ENCODE peak calls at places on chromosomes 1 and 21, in five cellular contexts. E, K, C, O and A are unnamed samples.

GRCh38 chr1:31742462-31743212 is 21.5 kb downstream of the ADGRB2 start:
- DNase-seq in K (no peak), C (no peak), E (no peak), O (no peak), A (no peak)

GRCh38 chr1:178940022-178940765 is 69.3 kb upstream of the ANGPTL1 start:
- DNase-seq in C (no peak), K (peak), E (no peak), O (no peak), A (no peak)

GRCh38 chr1:92486251-92487077 is at the start of gene GFI1:
- DNase-seq in C (no peak), O (no peak), E (no peak), K (no peak), A (peak)

GRCh38 chr1:48250572-48250971 is 28.1 kb downstream of the SLC5A9 start:
- DNase-seq in C (no peak), O (no peak), K (no peak), E (no peak), A (no peak)

GRCh38 chr1:94955767-94956632 is 29.1 kb upstream of the CNN3 start:
- DNase-seq in O (no peak), K (no peak), E (no peak), C (no peak), A (no peak)

GRCh38 chr1:173878251-173878650 is 10.1 kb downstream of the ZBTB37 start:
- DNase-seq in O (no peak), E (no peak), K (no peak), C (no peak), A (no peak)

GRCh38 chr21:46274797-46275390 is 10.5 kb downstream of the MCM3AP start:
- DNase-seq in O (no peak), E (no peak), K (no peak), C (no peak), A (no peak)

GRCh38 chr21:37627074-37627473 is 260.5 kb downstream of the DYRK1A start:
- DNase-seq in E (no peak), K (no peak), O (no peak), C (no peak), A (no peak)

GRCh38 chr1:232413674-232414073 is 216.3 kb downstream of the SIPA1L2 start:
- DNase-seq in E (no peak), C (no peak), K (no peak), O (no peak), A (no peak)

GRCh38 chr1:202860744-202861419 is 28.1 kb downstream of the RABIF start:
- DNase-seq in K (peak), E (no peak), O (no peak), C (no peak), A (peak)

GRCh38 chr1:222786107-222786506 is 28.7 kb upstream of the DISP1 start:
- DNase-seq in K (no peak), C (no peak), E (no peak), O (no peak), A (no peak)

GRCh38 chr1:118186026-118186425 is 998 bp upstream of the SPAG17 start:
- DNase-seq in K (no peak), E (no peak), C (no peak), O (no peak), A (no peak)

GRCh38 chr1:46248122-46248920 is 758 bp downstream of the RAD54L start:
- DNase-seq in O (no peak), C (no peak), K (no peak), E (no peak), A (peak)

GRCh38 chr1:240912821-240913220 is 300.9 kb upstream of the GREM2 start:
- DNase-seq in O (no peak), C (no peak), E (no peak), K (no peak), A (no peak)

GRCh38 chr1:155856975-155857930 is at the start of gene GON4L:
- DNase-seq in E (peak), C (peak), K (peak), O (peak), A (peak)

GRCh38 chr1:167052389-167052788 is 37.8 kb downstream of the GPA33 start:
- DNase-seq in K (peak), C (no peak), O (no peak), E (no peak), A (peak)